ENCODE peak calls at places on chromosomes 7 and 10, in eight cellular contexts. Y is HCT116; C is CD8-positive, alpha-beta T cell; W is ovary; S is AG04450; P is AG09309; X is mammary epithelial cell; Q is left ventricle myocardium inferior. O is an unnamed sample.

GRCh38 chr7:30908681-30909080 is 3.0 kb upstream of the AQP1 start:
- DNase-seq in Y (no peak), C (no peak), W (no peak), S (no peak), P (no peak), X (no peak), Q (no peak), O (no peak)

GRCh38 chr7:101557421-101557820 is 71.7 kb downstream of the MYL10 start:
- DNase-seq in Y (no peak), C (no peak), W (no peak), S (no peak), P (no peak), X (no peak), Q (no peak), O (no peak)

GRCh38 chr7:120272261-120272895 is 597 bp upstream of the KCND2 start:
- DNase-seq in Y (peak), C (no peak), W (peak), S (peak), P (no peak), X (peak), Q (no peak), O (peak)

GRCh38 chr10:124520553-124521428 is 59.2 kb downstream of the LHPP start:
- DNase-seq in Y (no peak), C (no peak), W (no peak), S (no peak), P (no peak), X (no peak), Q (no peak), O (no peak)

GRCh38 chr10:84429926-84430520 is 101.6 kb downstream of the CCSER2 start:
- DNase-seq in Y (peak), C (peak), W (peak), S (no peak), P (no peak), X (peak), Q (peak), O (peak)

GRCh38 chr7:29479606-29480200 is 83.9 kb upstream of the PRR15 start:
- DNase-seq in Y (no peak), C (no peak), W (peak), S (no peak), P (no peak), X (no peak), Q (no peak), O (no peak)

GRCh38 chr10:520402-520787 is 169.1 kb downstream of the DIP2C start:
- DNase-seq in Y (no peak), C (no peak), W (no peak), S (no peak), P (no peak), X (peak), Q (no peak), O (no peak)

GRCh38 chr10:103695584-103696005 is 159.8 kb downstream of the SH3PXD2A start:
- DNase-seq in Y (no peak), C (no peak), W (no peak), S (no peak), P (peak), X (no peak), Q (no peak), O (no peak)

GRCh38 chr7:151123485-151124204 is 37.4 kb downstream of the AGAP3 start:
- DNase-seq in Y (peak), C (peak), W (peak), S (peak), P (peak), X (peak), Q (peak), O (peak)

GRCh38 chr7:80047032-80047431 is 87.6 kb upstream of the GNAI1 start:
- DNase-seq in Y (no peak), C (no peak), W (no peak), S (no peak), P (no peak), X (no peak), Q (no peak), O (no peak)

GRCh38 chr7:80053098-80053497 is 81.5 kb upstream of the GNAI1 start:
- DNase-seq in Y (no peak), C (no peak), W (no peak), S (no peak), P (no peak), X (no peak), Q (no peak), O (no peak)

GRCh38 chr7:80044796-80045195 is 89.8 kb upstream of the GNAI1 start:
- DNase-seq in Y (no peak), C (no peak), W (no peak), S (no peak), P (no peak), X (no peak), Q (no peak), O (no peak)

DNA sequence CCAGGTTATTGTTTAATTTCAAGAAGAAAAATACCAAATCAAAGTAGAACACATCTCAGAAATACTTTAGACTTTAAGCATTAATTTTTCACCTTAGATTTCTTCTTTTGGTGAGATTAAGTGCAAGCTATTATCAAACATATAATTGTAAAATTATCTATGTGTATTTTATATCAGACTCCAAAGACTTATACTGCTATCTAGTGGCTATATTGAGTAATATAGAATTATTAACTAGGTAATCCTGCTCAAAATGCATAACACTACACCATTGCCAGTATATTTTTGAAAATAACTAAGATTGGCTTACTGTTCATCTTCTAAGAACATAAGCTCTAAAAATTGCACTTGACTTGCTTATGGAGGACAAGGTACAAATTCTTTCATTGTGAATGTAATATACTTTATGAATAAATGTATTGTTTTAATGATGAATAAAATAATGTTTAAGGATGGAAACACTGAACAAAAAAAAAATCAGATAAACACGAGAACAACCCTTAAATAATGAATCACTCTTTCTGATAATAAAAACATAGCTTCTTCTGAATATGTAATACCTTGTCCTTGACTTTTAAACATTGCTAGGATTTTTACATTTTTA is 86.7 kb upstream of the GNAI1 start:
- DNase-seq in Y (no peak), C (no peak), W (no peak), S (no peak), P (no peak), X (no peak), Q (no peak), O (no peak)
- TF ChIP-seq CTCF in Y (peak), C (no peak), W (no peak), S (peak), P (peak), X (peak), Q (peak), O (no peak)

DNA sequence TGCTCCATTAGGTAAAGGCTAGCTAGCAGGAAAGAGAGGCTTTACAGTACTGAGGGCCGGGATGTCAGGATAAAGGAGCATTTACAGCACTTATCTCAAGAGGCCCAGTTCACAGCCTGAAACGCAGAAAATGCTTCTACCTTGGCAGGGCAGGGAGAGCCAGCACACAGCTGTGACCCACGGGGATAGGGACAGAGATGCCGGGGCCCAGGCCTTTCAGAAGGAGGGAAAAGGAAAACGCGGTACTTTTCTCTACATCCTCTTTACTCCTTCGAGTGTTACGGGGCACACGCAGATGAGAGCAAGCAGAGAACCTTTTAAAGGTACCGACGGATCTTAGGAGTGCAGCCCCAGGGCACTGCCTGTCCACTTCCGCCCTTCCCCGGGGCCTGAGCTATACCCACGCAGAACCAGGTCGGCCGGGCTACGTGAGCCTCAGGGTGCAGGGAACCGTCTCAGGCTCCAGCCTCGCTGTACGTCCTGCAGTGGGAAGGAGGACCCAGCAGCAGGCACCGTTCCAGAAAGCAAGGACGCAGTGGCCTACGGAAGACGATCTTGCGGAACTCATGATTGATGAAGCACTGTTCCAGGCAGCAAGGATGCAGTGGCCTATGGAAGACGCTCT is 232.3 kb downstream of the ELFN1 start:
- DNase-seq in Y (no peak), C (no peak), W (peak), S (no peak), P (no peak), X (no peak), Q (no peak), O (no peak)
- H3K4me3 ChIP-seq in Y (no peak), C (no peak), W (no peak), S (no peak), P (no peak), X (no peak), Q (no peak), O (no peak)

GRCh38 chr7:159091041-159091440 is 53.6 kb downstream of the VIPR2 start:
- DNase-seq in Y (no peak), C (no peak), W (no peak), S (no peak), P (no peak), X (no peak), Q (no peak), O (no peak)
- TF ChIP-seq CTCF in Y (no peak), C (no peak), W (no peak), S (no peak), P (no peak), X (no peak), Q (no peak), O (no peak)

GRCh38 chr10:35271086-35271834 is 65.0 kb upstream of the CCNY start:
- DNase-seq in Y (no peak), C (no peak), W (no peak), S (no peak), P (no peak), X (no peak), Q (no peak), O (no peak)
- H3K4me3 ChIP-seq in Y (no peak), C (no peak), W (no peak), S (no peak), P (no peak), X (no peak), Q (no peak), O (no peak)

GRCh38 chr10:111972109-111972508 is 211.5 kb downstream of the GPAM start:
- DNase-seq in Y (no peak), C (no peak), W (no peak), S (no peak), P (no peak), X (no peak), Q (no peak), O (no peak)

GRCh38 chr10:111967116-111967515 is 216.4 kb downstream of the GPAM start:
- DNase-seq in Y (no peak), C (no peak), W (no peak), S (no peak), P (no peak), X (no peak), Q (no peak), O (no peak)

GRCh38 chr10:111962951-111963350 is 220.6 kb downstream of the GPAM start:
- DNase-seq in Y (no peak), C (no peak), W (no peak), S (no peak), P (no peak), X (no peak), Q (no peak), O (no peak)

GRCh38 chr10:111968624-111969023 is 214.9 kb downstream of the GPAM start:
- DNase-seq in Y (no peak), C (no peak), W (no peak), S (no peak), P (no peak), X (no peak), Q (no peak), O (no peak)

GRCh38 chr10:111967547-111967946 is 216.0 kb downstream of the GPAM start:
- DNase-seq in Y (no peak), C (no peak), W (no peak), S (no peak), P (no peak), X (no peak), Q (no peak), O (no peak)
- TF ChIP-seq CTCF in Y (no peak), C (no peak), W (no peak), S (no peak), P (no peak), X (no peak), Q (no peak), O (no peak)

GRCh38 chr7:118182618-118183253 is 1.2 kb upstream of the LSM8 start:
- DNase-seq in Y (no peak), C (no peak), W (no peak), S (no peak), P (no peak), X (no peak), Q (no peak), O (no peak)
- H3K4me3 ChIP-seq in Y (peak), C (peak), W (peak), S (peak), P (peak), X (peak), Q (peak), O (peak)

O was measured in HFF-Myc.